ENCODE peak calls at places on chromosomes 2 and 18, in four cellular contexts. S is left ventricle myocardium inferior; P is NAMALWA; T is effector CD4-positive, alpha-beta T cell. G is an unnamed sample.
A peak's percentile ranks its signal among the peaks of the same experiment; 100 is the strongest.

GRCh38 chr2:126877041-126877440 is 21.6 kb upstream of the TEX51 start:
- DNase-seq in S (no peak), P (no peak), T (no peak), G (no peak)

GRCh38 chr2:201795608-201796477 is 10.5 kb upstream of the CDK15 start:
- DNase-seq in S (no peak), P (peak; percentile 42), T (no peak), G (no peak)

GRCh38 chr2:204282525-204282924 is 262.8 kb upstream of the PARD3B start:
- DNase-seq in S (no peak), P (no peak), T (no peak), G (no peak)

GRCh38 chr2:23502096-23502495 is 117.1 kb downstream of the KLHL29 start:
- DNase-seq in S (no peak), P (no peak), T (no peak), G (no peak)

GRCh38 chr2:181438298-181438697 is 18.9 kb upstream of the ITGA4 start:
- DNase-seq in S (no peak), P (peak; percentile 39), T (no peak), G (no peak)

GRCh38 chr2:226439337-226439736 is 360.3 kb downstream of the IRS1 start:
- DNase-seq in S (no peak), P (peak; percentile 27), T (no peak), G (no peak)

GRCh38 chr2:6535572-6535971 is 330.1 kb downstream of the CMPK2 start:
- DNase-seq in S (no peak), P (no peak), T (no peak), G (no peak)

GRCh38 chr2:26516246-26516645 is 38.3 kb upstream of the OTOF start:
- DNase-seq in S (no peak), P (no peak), T (no peak), G (peak; percentile 15)

GRCh38 chr2:69169990-69170389 is 157.0 kb downstream of the ANTXR1 start:
- DNase-seq in S (no peak), P (peak; percentile 9), T (no peak), G (no peak)

GRCh38 chr2:46913471-46914381 is 1.9 kb downstream of the MCFD2 start:
- DNase-seq in S (no peak), P (no peak), T (no peak), G (no peak)

GRCh38 chr2:11389551-11390528 is 45.4 kb upstream of the ROCK2 start:
- DNase-seq in S (no peak), P (no peak), T (no peak), G (no peak)

GRCh38 chr18:73896685-73897084 is 250.9 kb downstream of the FBXO15 start:
- DNase-seq in S (no peak), P (peak; percentile 6), T (no peak), G (no peak)

GRCh38 chr18:74082476-74083070 is 65.1 kb downstream of the FBXO15 start:
- DNase-seq in S (peak; percentile 28), P (peak; percentile 85), T (peak; percentile 42), G (peak; percentile 54)

GRCh38 chr18:24023185-24023814 is 8.7 kb downstream of the TTC39C start:
- DNase-seq in S (no peak), P (peak; percentile 26), T (no peak), G (no peak)

GRCh38 chr2:68043719-68044498 is 18.9 kb downstream of the C1D start:
- DNase-seq in S (no peak), P (no peak), T (no peak), G (no peak)

GRCh38 chr2:32976409-32977063 is 29.8 kb downstream of the LTBP1 start:
- DNase-seq in S (no peak), P (no peak), T (no peak), G (no peak)

GRCh38 chr2:189116984-189117383 is 62.6 kb downstream of the COL5A2 start:
- DNase-seq in S (no peak), P (no peak), T (no peak), G (no peak)

GRCh38 chr2:23420840-23421476 is 36.0 kb downstream of the KLHL29 start:
- DNase-seq in S (no peak), P (no peak), T (no peak), G (no peak)

GRCh38 chr2:128279786-128280701 is 38.6 kb downstream of the HS6ST1 start:
- DNase-seq in S (peak; percentile 26), P (no peak), T (no peak), G (peak; percentile 58)

GRCh38 chr2:167127135-167127534 is 238.9 kb downstream of the XIRP2 start:
- DNase-seq in S (no peak), P (peak; percentile 26), T (no peak), G (no peak)

GRCh38 chr2:222899413-222900181 is 38.8 kb downstream of the ACSL3 start:
- DNase-seq in S (no peak), P (no peak), T (no peak), G (no peak)